ENCODE peak calls at places on chromosomes 11 and 22, in eight cellular contexts. E is HT1080; P is NCI-H2029; Y is fibroblast of the aortic adventitia; O is AG09309; J is MM.1S; W is glutamatergic neuron; X is activated T-helper 1 cell treated with anti-CD3 and anti-CD28 coated beads, Interleukin-12 subunit alpha, Interleukin-12 subunit beta, Interleukin-2, Interleukin-4 antibody, amounts not matched to agents 30 ng/mL and 10 ng/mL and 1 ng/mL, durations not matched to agents 14 hours and 24 hours and 36 hours. G is an unnamed sample.

GRCh38 chr22:27730649-27731433 is 70.7 kb downstream of the MN1 start:
- DNase-seq in X (no peak), Y (no peak), E (no peak), O (no peak), J (no peak), W (no peak), P (no peak), G (no peak)

GRCh38 chr11:93906486-93906885 is 56.1 kb upstream of the VSTM5 start:
- DNase-seq in O (no peak), Y (no peak), P (no peak), X (no peak), J (no peak), E (no peak), W (no peak), G (no peak)

GRCh38 chr11:197741-198235 is 4.9 kb downstream of the SCGB1C1 start:
- DNase-seq in J (no peak), Y (no peak), X (no peak), E (no peak), O (no peak), W (no peak), P (no peak), G (no peak)

GRCh38 chr11:73267921-73268540 is 4.1 kb upstream of the P2RY6 start:
- DNase-seq in J (no peak), O (no peak), W (no peak), X (no peak), E (no peak), P (no peak), Y (no peak), G (no peak)

GRCh38 chr11:85826096-85826855 is 15.3 kb upstream of the SYTL2 start:
- DNase-seq in O (no peak), Y (peak), J (peak), X (no peak), P (no peak), E (peak), W (peak), G (no peak)

GRCh38 chr22:21858025-21858764 is 9.2 kb downstream of the MAPK1 start:
- DNase-seq in W (no peak), P (no peak), J (no peak), O (no peak), X (no peak), E (no peak), Y (no peak), G (no peak)

GRCh38 chr11:85935751-85936150 is 80.6 kb downstream of the CCDC83 start:
- DNase-seq in X (no peak), O (no peak), W (no peak), Y (no peak), E (no peak), J (no peak), P (no peak), G (no peak)

GRCh38 chr11:86136542-86136941 is 67.7 kb upstream of the PICALM start:
- DNase-seq in E (no peak), J (no peak), P (no peak), O (no peak), Y (no peak), X (no peak), W (no peak), G (no peak)

GRCh38 chr11:105148241-105148640 is 8.7 kb upstream of the CARD18 start:
- DNase-seq in E (no peak), J (no peak), Y (no peak), O (no peak), X (no peak), P (no peak), W (no peak), G (no peak)

GRCh38 chr11:124712392-124712791 is 27.4 kb upstream of the NRGN start:
- DNase-seq in E (no peak), W (no peak), O (no peak), Y (no peak), P (no peak), J (no peak), X (no peak), G (no peak)

GRCh38 chr22:38755155-38755910 is 465 bp downstream of the SUN2 start:
- DNase-seq in Y (peak), W (peak), X (peak), J (peak), P (no peak), O (no peak), E (peak), G (no peak)

GRCh38 chr11:111417011-111417765 is 38.1 kb upstream of the POU2AF1 start:
- DNase-seq in J (peak), E (no peak), X (no peak), O (no peak), Y (no peak), W (no peak), P (peak), G (no peak)